ENCODE peak calls at places on chromosomes 2 and 18, in eight cellular contexts. X is GM12892, M is C1 segment of cervical spinal cord, Z is uterus, N is cardiac fibroblast, S is dorsolateral prefrontal cortex, Q is cardiac muscle cell, K is iris pigment epithelial cell. F is an unnamed sample.

GRCh38 chr18:12255626-12256026 is 1.5 kb downstream of the CIDEA start:
- DNase-seq in X (no peak), M (no peak), Z (no peak), N (no peak), S (no peak), Q (no peak), K (no peak), F (no peak)

GRCh38 chr2:186103276-186103675 is 364.7 kb downstream of the FSIP2 start:
- DNase-seq in X (no peak), M (no peak), Z (no peak), N (no peak), S (no peak), Q (no peak), K (no peak), F (no peak)

GRCh38 chr2:64421199-64421598 is 32.8 kb upstream of the LGALSL start:
- DNase-seq in X (no peak), M (no peak), Z (no peak), N (no peak), S (no peak), Q (no peak), K (no peak), F (no peak)

GRCh38 chr2:233399306-233400225 is 45.3 kb downstream of the DGKD start:
- DNase-seq in X (no peak), M (no peak), Z (no peak), N (no peak), S (no peak), Q (no peak), K (no peak), F (no peak)

GRCh38 chr18:9536354-9537152 is 61.2 kb downstream of the RALBP1 start:
- DNase-seq in X (no peak), M (no peak), Z (no peak), N (no peak), S (no peak), Q (no peak), K (peak; percentile 75), F (no peak)

GRCh38 chr2:65746919-65747678 is 314.7 kb upstream of the SPRED2 start:
- DNase-seq in X (no peak), M (no peak), Z (peak; percentile 37), N (no peak), S (no peak), Q (peak; percentile 8), K (no peak), F (no peak)

GRCh38 chr18:22307528-22307927 is 110.2 kb downstream of the CTAGE1 start:
- DNase-seq in X (no peak), M (no peak), Z (no peak), N (no peak), S (no peak), Q (no peak), K (no peak), F (no peak)

GRCh38 chr2:240509667-240510512 is 47.9 kb downstream of the ANKMY1 start:
- DNase-seq in X (no peak), M (no peak), Z (no peak), N (peak; percentile 7), S (peak; percentile 9), Q (peak; percentile 23), K (no peak), F (no peak)

GRCh38 chr2:235521844-235522243 is 28.0 kb downstream of the AGAP1 start:
- DNase-seq in X (no peak), M (no peak), Z (no peak), N (peak; percentile 66), S (no peak), Q (peak; percentile 59), K (no peak), F (no peak)

GRCh38 chr2:68741238-68741637 is 6.6 kb downstream of the ARHGAP25 start:
- DNase-seq in X (no peak), M (no peak), Z (no peak), N (peak; percentile 32), S (no peak), Q (peak; percentile 37), K (peak; percentile 23), F (no peak)

GRCh38 chr18:42030586-42031182 is 75.7 kb downstream of the PIK3C3 start:
- DNase-seq in X (no peak), M (no peak), Z (no peak), N (peak; percentile 31), S (no peak), Q (peak; percentile 41), K (peak; percentile 43), F (no peak)

GRCh38 chr2:105239924-105240323 is 1.6 kb upstream of the GPR45 start:
- DNase-seq in X (no peak), M (no peak), Z (no peak), N (peak; percentile 77), S (no peak), Q (peak; percentile 89), K (peak; percentile 98), F (no peak)

GRCh38 chr2:164203131-164203530 is 418.2 kb downstream of the GRB14 start:
- DNase-seq in X (no peak), M (no peak), Z (no peak), N (peak; percentile 2), S (no peak), Q (peak; percentile 2), K (no peak), F (no peak)

GRCh38 chr2:30410217-30410616 is 36.8 kb upstream of the LCLAT1 start:
- DNase-seq in X (no peak), M (no peak), Z (no peak), N (no peak), S (no peak), Q (no peak), K (peak; percentile 73), F (no peak)

GRCh38 chr2:237939251-237939650 is 27.6 kb upstream of the UBE2F start:
- DNase-seq in X (no peak), M (no peak), Z (no peak), N (no peak), S (no peak), Q (no peak), K (peak; percentile 49), F (no peak)

GRCh38 chr2:25310965-25311865 is 30.5 kb downstream of the DNMT3A start:
- DNase-seq in X (no peak), M (no peak), Z (no peak), N (no peak), S (no peak), Q (no peak), K (no peak), F (peak; percentile 26)

GRCh38 chr2:14563324-14563723 is 69.2 kb upstream of the LRATD1 start:
- DNase-seq in X (no peak), M (no peak), Z (no peak), N (no peak), S (no peak), Q (no peak), K (no peak), F (no peak)

GRCh38 chr2:158729873-158730620 is 65.1 kb upstream of the DAPL1 start:
- DNase-seq in X (no peak), M (no peak), Z (no peak), N (no peak), S (no peak), Q (no peak), K (no peak), F (peak; percentile 14)

GRCh38 chr2:45896281-45896680 is 244.8 kb downstream of the PRKCE start:
- DNase-seq in X (no peak), M (no peak), Z (no peak), N (no peak), S (no peak), Q (peak; percentile 29), K (no peak), F (no peak)

GRCh38 chr2:126482582-126483464 is 173.1 kb upstream of the GYPC start:
- DNase-seq in X (no peak), M (no peak), Z (no peak), N (no peak), S (no peak), Q (peak; percentile 2), K (no peak), F (no peak)

GRCh38 chr2:200786826-200787225 is 24.9 kb upstream of the BZW1 start:
- DNase-seq in X (no peak), M (no peak), Z (no peak), N (peak; percentile 89), S (no peak), Q (peak; percentile 81), K (peak; percentile 94), F (no peak)

GRCh38 chr2:55013936-55014335 is 36.3 kb downstream of the RTN4 start:
- DNase-seq in X (no peak), M (no peak), Z (no peak), N (no peak), S (no peak), Q (no peak), K (no peak), F (no peak)

GRCh38 chr2:131835621-131836091 is 308.0 kb downstream of the CCDC74A start:
- DNase-seq in X (no peak), M (no peak), Z (no peak), N (no peak), S (no peak), Q (no peak), K (no peak), F (no peak)

GRCh38 chr2:219418155-219418569 is at the start of gene DES:
- DNase-seq in X (no peak), M (no peak), Z (peak; percentile 92), N (peak; percentile 38), S (no peak), Q (peak; percentile 33), K (no peak), F (no peak)

GRCh38 chr2:171813126-171813525 is 80.9 kb downstream of the SLC25A12 start:
- DNase-seq in X (no peak), M (no peak), Z (no peak), N (no peak), S (no peak), Q (no peak), K (no peak), F (no peak)

GRCh38 chr18:69936191-69936558 is 11.5 kb downstream of the CD226 start:
- DNase-seq in X (no peak), M (no peak), Z (no peak), N (peak; percentile 17), S (no peak), Q (peak; percentile 11), K (peak; percentile 55), F (no peak)

GRCh38 chr2:164754157-164755093 is 87.2 kb downstream of the COBLL1 start:
- DNase-seq in X (no peak), M (no peak), Z (no peak), N (no peak), S (no peak), Q (no peak), K (no peak), F (no peak)

GRCh38 chr18:68438983-68439382 is 275.9 kb downstream of the TMX3 start:
- DNase-seq in X (no peak), M (no peak), Z (no peak), N (peak; percentile 56), S (no peak), Q (peak; percentile 58), K (peak; percentile 81), F (no peak)

GRCh38 chr2:230266654-230267053 is 41.1 kb downstream of the SP140 start:
- DNase-seq in X (no peak), M (no peak), Z (no peak), N (no peak), S (no peak), Q (no peak), K (peak; percentile 23), F (no peak)

F was measured in substantia nigra.